ENCODE peak calls at places on chromosomes 1 and 21, in ten cellular contexts. N is posterior vena cava; L is non-pigmented ciliary epithelial cell; B is memory B cell; J is suprapubic skin; R is ovary; W is WTC11; Z is Daoy; Y is heart left ventricle; D is activated naive CD4-positive, alpha-beta T cell. T is an unnamed sample.

GRCh38 chr1:111750856-111751255 is 4.8 kb upstream of the DDX20 start:
- DNase-seq in N (no peak), L (no peak), B (no peak), J (no peak), R (no peak), W (no peak), Z (no peak), Y (no peak), D (no peak), T (no peak)

GRCh38 chr1:32071758-32072621 is 749 bp upstream of the TMEM39B start:
- DNase-seq in N (no peak), L (no peak), B (no peak), J (no peak), R (no peak), W (no peak), Z (peak; percentile 62), Y (no peak), D (no peak), T (no peak)

GRCh38 chr1:47901001-47901575 is 96.1 kb downstream of the TRABD2B start:
- DNase-seq in N (no peak), L (no peak), B (no peak), J (no peak), R (no peak), W (no peak), Z (no peak), Y (no peak), D (no peak), T (no peak)

GRCh38 chr21:43884012-43884860 is 19.2 kb downstream of the AGPAT3 start:
- DNase-seq in N (peak; percentile 72), L (no peak), B (no peak), J (no peak), R (no peak), W (no peak), Z (peak; percentile 56), Y (no peak), D (no peak), T (peak; percentile 40)

GRCh38 chr1:86856196-86856595 is 57.7 kb downstream of the SELENOF start:
- DNase-seq in N (no peak), L (no peak), B (no peak), J (no peak), R (no peak), W (no peak), Z (no peak), Y (no peak), D (no peak), T (no peak)

GRCh38 chr1:54490361-54491248 is 57.4 kb upstream of the ACOT11 start:
- DNase-seq in N (no peak), L (no peak), B (no peak), J (no peak), R (no peak), W (peak; percentile 80), Z (no peak), Y (peak; percentile 43), D (peak; percentile 25), T (no peak)

GRCh38 chr1:24707659-24708058 is 37.6 kb upstream of the CLIC4 start:
- DNase-seq in N (no peak), L (no peak), B (no peak), J (no peak), R (no peak), W (no peak), Z (peak; percentile 89), Y (no peak), D (no peak), T (no peak)

GRCh38 chr1:2385606-2386280 is 5.6 kb downstream of the MORN1 start:
- DNase-seq in N (peak; percentile 75), L (no peak), B (no peak), J (no peak), R (peak; percentile 10), W (no peak), Z (no peak), Y (no peak), D (no peak), T (no peak)

GRCh38 chr21:26072891-26073615 is 97.5 kb downstream of the APP start:
- DNase-seq in N (no peak), L (peak; percentile 78), B (no peak), J (no peak), R (no peak), W (no peak), Z (peak; percentile 6), Y (no peak), D (no peak), T (no peak)

GRCh38 chr1:228863776-228864175 is 128.5 kb downstream of the RHOU start:
- DNase-seq in N (no peak), L (no peak), B (no peak), J (no peak), R (no peak), W (no peak), Z (no peak), Y (no peak), D (no peak), T (no peak)

GRCh38 chr1:231731262-231731661 is 104.7 kb downstream of the DISC1 start:
- DNase-seq in N (no peak), L (no peak), B (no peak), J (no peak), R (no peak), W (no peak), Z (no peak), Y (no peak), D (no peak), T (no peak)

GRCh38 chr1:224592636-224593579 is 23.2 kb upstream of the CNIH3 start:
- DNase-seq in N (no peak), L (peak; percentile 79), B (no peak), J (no peak), R (no peak), W (no peak), Z (peak; percentile 95), Y (no peak), D (no peak), T (peak; percentile 22)

T was measured in RWPE1.